ENCODE peak calls at places on chromosomes 5 and 9, in four cellular contexts. F, Z, X and I are unnamed samples.

GRCh38 chr5:169162407-169162806 is 138.5 kb downstream of the SLIT3 start:
- DNase-seq in X (no peak), F (no peak), Z (no peak), I (no peak)

GRCh38 chr9:31248156-31248555 is 1136.3 kb upstream of the ACO1 start:
- DNase-seq in Z (no peak), F (no peak), X (no peak), I (no peak)

GRCh38 chr9:19446361-19446861 is 37.6 kb downstream of the ACER2 start:
- DNase-seq in X (no peak), Z (no peak), F (no peak), I (no peak)

GRCh38 chr9:81717747-81718077 is 28.4 kb upstream of the TLE1 start:
- DNase-seq in F (no peak), X (no peak), Z (no peak), I (no peak)

GRCh38 chr9:85290019-85290418 is 451.7 kb downstream of the AGTPBP1 start:
- DNase-seq in X (no peak), F (no peak), Z (no peak), I (no peak)

GRCh38 chr9:35653611-35654010 is 2.9 kb upstream of the SIT1 start:
- DNase-seq in Z (no peak), F (no peak), X (no peak), I (no peak)

GRCh38 chr5:139226131-139226530 is 28.0 kb upstream of the SIL1 start:
- DNase-seq in Z (no peak), F (no peak), X (no peak), I (no peak)

GRCh38 chr9:3825724-3826123 is 299.9 kb upstream of the RFX3 start:
- DNase-seq in X (no peak), Z (no peak), F (no peak), I (no peak)

GRCh38 chr5:134948929-134949328 is 18.8 kb upstream of the CATSPER3 start:
- DNase-seq in X (no peak), Z (peak), F (no peak), I (no peak)

GRCh38 chr9:112059145-112059979 is 115.7 kb downstream of the SUSD1 start:
- DNase-seq in F (peak), Z (peak), X (no peak), I (no peak)

GRCh38 chr9:81605154-81605670 is 84.1 kb downstream of the TLE1 start:
- DNase-seq in Z (no peak), X (no peak), F (peak), I (no peak)

GRCh38 chr9:108722396-108722795 is 133.4 kb downstream of the ACTL7B start:
- DNase-seq in X (no peak), Z (no peak), F (no peak), I (no peak)

GRCh38 chr5:137141779-137142178 is 357.3 kb downstream of the SPOCK1 start:
- DNase-seq in F (no peak), X (no peak), Z (no peak), I (no peak)

GRCh38 chr5:52702877-52703276 is 84.8 kb upstream of the ITGA1 start:
- DNase-seq in Z (no peak), X (no peak), F (no peak), I (no peak)

GRCh38 chr5:61200582-61201155 is 38.4 kb upstream of the SMIM15 start:
- DNase-seq in Z (no peak), X (peak), F (no peak), I (no peak)

GRCh38 chr5:77882670-77883257 is 106.6 kb upstream of the TBCA start:
- DNase-seq in F (no peak), Z (peak), X (no peak), I (no peak)

GRCh38 chr9:20981486-20981885 is 50.0 kb downstream of the HACD4 start:
- DNase-seq in Z (no peak), F (no peak), X (no peak), I (no peak)

GRCh38 chr5:572398-573019 is 39.6 kb upstream of the CEP72 start:
- DNase-seq in Z (no peak), F (no peak), X (no peak), I (no peak)

GRCh38 chr9:27483576-27483975 is 40.5 kb upstream of the IFNK start:
- DNase-seq in X (no peak), F (no peak), Z (no peak), I (no peak)

GRCh38 chr5:78483809-78484521 is 123.5 kb downstream of the SCAMP1 start:
- DNase-seq in X (peak), Z (peak), F (no peak), I (no peak)

GRCh38 chr5:21159526-21160059 is 1171.6 kb upstream of the CDH18 start:
- DNase-seq in Z (no peak), X (no peak), F (no peak), I (no peak)

DNA sequence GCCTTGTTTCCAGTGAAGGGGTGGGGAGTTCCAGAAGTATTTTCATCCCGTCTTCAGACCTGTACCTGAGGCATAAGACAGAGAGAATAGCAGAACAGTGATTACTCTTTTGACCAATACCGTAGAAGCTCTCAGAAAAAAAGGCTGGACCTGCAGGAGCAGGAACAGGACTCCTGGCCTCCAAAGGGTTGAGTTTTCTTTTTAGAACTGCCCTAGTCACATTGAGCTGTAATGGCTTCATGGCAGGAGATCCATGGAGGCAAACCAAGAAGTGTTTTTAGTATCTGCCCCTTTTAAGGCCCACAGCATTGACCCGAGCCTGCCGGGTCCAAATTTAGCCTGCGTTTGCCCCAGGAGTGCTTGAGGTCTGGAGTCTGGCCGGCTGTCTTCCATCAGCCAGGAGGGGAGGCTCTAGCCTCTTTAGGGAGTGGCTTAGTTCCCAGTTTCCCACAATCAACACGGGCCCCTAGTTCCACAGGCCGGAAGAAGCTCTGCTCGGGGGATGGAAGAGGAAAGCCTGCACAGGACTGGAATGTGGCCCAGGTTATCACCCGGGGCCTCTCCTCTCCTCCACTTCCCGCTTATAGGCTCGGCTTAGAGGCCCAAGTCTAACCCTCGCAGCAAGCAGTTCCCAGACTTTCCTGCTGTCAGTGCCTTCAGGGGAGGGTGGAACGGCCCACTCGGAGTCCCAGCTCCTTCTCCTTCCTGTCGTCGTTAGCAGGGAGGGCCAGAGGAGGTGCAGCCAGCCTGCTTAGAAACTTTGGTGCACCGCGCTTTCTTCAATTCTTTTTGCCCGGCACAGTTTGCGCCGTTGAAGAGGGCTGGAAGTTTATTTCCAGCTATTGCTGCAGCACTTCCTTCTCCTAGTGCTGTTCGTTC is 80.7 kb downstream of the C9orf152 start:
- DNase-seq in Z (no peak), F (peak), X (no peak), I (no peak)
- TF ChIP-seq FOXK2 in Z (no peak), F (no peak), X (no peak), I (no peak)

DNA sequence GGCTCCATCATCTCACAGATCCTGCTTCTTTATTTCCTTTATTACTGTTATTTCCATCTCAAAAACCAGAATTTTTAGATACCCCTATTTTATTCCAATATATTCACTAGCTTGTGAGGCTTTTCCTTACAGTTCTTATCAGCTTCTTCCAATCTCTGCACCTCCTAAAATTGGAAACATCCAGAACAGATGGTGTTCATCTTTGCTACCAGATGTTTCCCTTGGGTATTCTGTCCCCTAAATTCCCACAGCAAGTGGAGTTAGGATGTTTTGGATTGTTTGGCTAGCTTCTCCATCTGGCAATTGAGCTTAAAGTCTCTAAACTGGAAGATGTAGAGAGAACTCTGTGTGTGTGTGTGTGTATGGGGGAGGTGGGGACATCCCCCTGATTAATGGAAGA is 580.4 kb downstream of the DTWD2 start:
- DNase-seq in F (no peak), Z (no peak), X (no peak), I (no peak)
- TF ChIP-seq FOXK2 in F (no peak), Z (no peak), X (no peak), I (no peak)

DNA sequence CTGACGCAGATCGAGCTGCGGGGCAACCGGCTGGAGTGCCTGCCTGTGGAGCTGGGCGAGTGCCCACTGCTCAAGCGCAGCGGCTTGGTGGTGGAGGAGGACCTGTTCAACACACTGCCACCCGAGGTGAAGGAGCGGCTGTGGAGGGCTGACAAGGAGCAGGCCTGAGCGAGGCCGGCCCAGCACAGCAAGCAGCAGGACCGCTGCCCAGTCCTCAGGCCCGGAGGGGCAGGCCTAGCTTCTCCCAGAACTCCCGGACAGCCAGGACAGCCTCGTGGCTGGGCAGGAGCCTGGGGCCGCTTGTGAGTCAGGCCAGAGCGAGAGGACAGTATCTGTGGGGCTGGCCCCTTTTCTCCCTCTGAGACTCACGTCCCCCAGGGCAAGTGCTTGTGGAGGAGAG is 4.6 kb upstream of the PHYHD1 start:
- DNase-seq in F (no peak), Z (no peak), X (no peak), I (no peak)
- TF ChIP-seq FOXK2 in F (no peak), Z (no peak), X (no peak), I (no peak)

DNA sequence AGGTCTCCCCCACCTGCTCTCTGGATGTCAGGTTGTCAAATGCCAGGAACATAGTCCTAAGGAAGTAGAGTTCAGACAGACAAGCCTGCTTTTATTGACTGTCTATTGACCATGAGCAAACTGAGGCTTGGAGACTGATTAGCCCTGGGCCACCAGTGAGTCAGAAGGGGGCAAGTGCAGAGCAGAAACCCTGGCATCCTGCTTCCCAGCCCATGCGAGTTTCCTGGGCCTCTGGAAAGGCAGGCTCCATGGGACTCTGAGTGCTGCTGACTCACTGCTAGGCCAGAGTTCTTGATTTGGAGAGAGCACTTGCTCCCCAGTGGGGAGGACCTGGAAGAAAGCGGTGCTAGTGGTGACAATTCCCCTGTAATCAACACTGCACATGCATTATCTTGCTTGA is 2.8 kb upstream of the HBEGF start:
- DNase-seq in X (no peak), Z (peak), F (no peak), I (no peak)
- TF ChIP-seq FOXK2 in X (no peak), Z (no peak), F (no peak), I (no peak)

GRCh38 chr5:14035859-14036440 is 91.5 kb upstream of the DNAH5 start:
- DNase-seq in X (no peak), F (peak), Z (no peak), I (peak)
- TF ChIP-seq FOXK2 in X (no peak), F (no peak), Z (no peak), I (no peak)

GRCh38 chr5:131223751-131224386 is 40.0 kb upstream of the CDC42SE2 start:
- DNase-seq in X (no peak), Z (no peak), F (no peak), I (no peak)

GRCh38 chr5:131220566-131220965 is 43.3 kb upstream of the CDC42SE2 start:
- DNase-seq in Z (no peak), F (no peak), X (no peak), I (no peak)

GRCh38 chr5:131224387-131225191 is 39.3 kb upstream of the CDC42SE2 start:
- DNase-seq in F (no peak), Z (no peak), X (peak), I (no peak)

GRCh38 chr5:131222731-131223130 is 41.1 kb upstream of the CDC42SE2 start:
- DNase-seq in F (no peak), X (no peak), Z (no peak), I (no peak)

GRCh38 chr5:131221888-131222287 is 42.0 kb upstream of the CDC42SE2 start:
- DNase-seq in F (no peak), Z (no peak), X (no peak), I (no peak)
- TF ChIP-seq FOXK2 in F (no peak), Z (no peak), X (no peak), I (no peak)

GRCh38 chr9:8857330-8858249 is 1058.0 kb upstream of the DMAC1 start:
- DNase-seq in F (no peak), Z (no peak), X (no peak), I (peak)
- TF ChIP-seq FOXK2 in F (no peak), Z (no peak), X (no peak), I (no peak)

GRCh38 chr9:137026828-137027227 is 1.2 kb downstream of the ABCA2 start:
- DNase-seq in Z (no peak), X (no peak), F (no peak), I (no peak)

GRCh38 chr9:137023583-137023991 is 4.5 kb downstream of the ABCA2 start:
- DNase-seq in X (no peak), F (no peak), Z (no peak), I (no peak)

GRCh38 chr9:137027369-137028012 is 546 bp downstream of the ABCA2 start:
- DNase-seq in X (no peak), Z (peak), F (no peak), I (peak)

GRCh38 chr9:137026384-137026783 is 1.7 kb downstream of the ABCA2 start:
- DNase-seq in Z (no peak), F (no peak), X (no peak), I (no peak)

DNA sequence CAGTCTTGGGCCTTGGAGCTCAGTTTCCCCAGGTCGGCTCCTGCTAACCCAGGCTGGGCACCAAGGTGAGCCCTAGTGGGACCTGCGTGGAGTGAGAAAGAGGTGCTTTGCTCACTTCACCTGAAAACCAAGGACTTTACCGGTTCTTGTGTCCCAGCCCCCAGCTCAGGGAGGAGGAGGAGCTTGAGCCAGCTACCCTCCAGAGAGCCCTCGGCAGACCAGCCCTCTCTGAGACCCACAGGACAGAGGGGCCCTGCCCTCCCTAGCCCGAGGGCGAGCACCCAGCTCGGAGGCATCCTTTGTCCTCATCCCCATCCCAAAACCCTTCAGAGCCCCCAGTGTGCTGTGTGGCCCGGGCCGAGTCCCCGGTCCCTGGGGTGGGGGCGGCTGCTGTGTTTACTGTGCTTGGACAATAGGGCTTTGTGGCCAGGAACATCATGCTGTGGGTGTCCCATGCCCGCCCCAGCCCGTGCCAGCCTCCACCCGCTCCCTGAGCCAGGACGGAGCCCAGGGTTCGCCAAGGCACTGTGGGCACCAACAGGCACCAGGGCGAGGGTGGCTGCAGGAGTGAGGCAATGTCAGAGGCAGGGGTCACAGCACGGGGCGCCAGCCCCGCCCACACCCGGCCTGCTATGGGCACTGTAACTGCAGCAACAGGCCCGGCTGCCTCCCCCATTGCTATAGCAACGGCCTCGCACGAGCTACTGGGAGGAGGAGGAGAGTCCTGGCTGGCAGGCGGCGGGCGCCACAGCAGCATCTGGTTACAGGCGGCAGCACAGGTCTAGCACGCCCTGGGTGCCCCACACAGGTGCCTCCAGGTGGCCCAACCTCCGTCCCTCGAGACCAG is 2.7 kb downstream of the ABCA2 start:
- DNase-seq in Z (no peak), X (no peak), F (peak), I (no peak)
- TF ChIP-seq FOXK2 in Z (no peak), X (no peak), F (no peak), I (no peak)